ENCODE peak calls at places on chromosome 13, in five cellular contexts. Q is astrocyte of the cerebellum, O is dorsolateral prefrontal cortex, F is lower leg skin, K is fibroblast of lung. P is an unnamed sample.
A peak's percentile ranks its signal among the peaks of the same experiment; 100 is the strongest.

GRCh38 chr13:48242677-48243076 is 9.7 kb downstream of the ITM2B start:
- DNase-seq in Q (no peak), K (no peak), F (no peak), O (no peak), P (no peak)

GRCh38 chr13:20442798-20443381 is 82.8 kb downstream of the CRYL1 start:
- DNase-seq in O (no peak), F (no peak), Q (no peak), K (no peak), P (no peak)

GRCh38 chr13:92989301-92989700 is 237.3 kb upstream of the GPC6 start:
- DNase-seq in O (no peak), F (no peak), Q (no peak), K (no peak), P (no peak)

GRCh38 chr13:97506511-97506910 is 72.5 kb downstream of the RAP2A start:
- DNase-seq in Q (no peak), O (peak; percentile 45), F (no peak), K (peak; percentile 85), P (no peak)

GRCh38 chr13:35648109-35648508 is 171.6 kb upstream of the MAB21L1 start:
- DNase-seq in K (peak; percentile 53), F (no peak), Q (no peak), O (no peak), P (no peak)

GRCh38 chr13:113155982-113156655 is 2.3 kb upstream of the PROZ start:
- DNase-seq in O (peak; percentile 8), F (peak; percentile 77), K (no peak), Q (no peak), P (no peak)

GRCh38 chr13:97600438-97601080 is 166.6 kb downstream of the RAP2A start:
- DNase-seq in O (no peak), K (peak; percentile 86), Q (peak; percentile 33), F (no peak), P (peak; percentile 23)

GRCh38 chr13:42981853-42982252 is 10.2 kb downstream of the EPSTI1 start:
- DNase-seq in F (no peak), O (no peak), K (no peak), Q (no peak), P (no peak)

GRCh38 chr13:85864963-85865530 is 65.8 kb upstream of the SLITRK6 start:
- DNase-seq in O (no peak), Q (peak; percentile 0), K (peak; percentile 41), F (no peak), P (peak; percentile 4)

GRCh38 chr13:76865109-76865508 is 21.1 kb downstream of the KCTD12 start:
- DNase-seq in Q (no peak), O (no peak), F (no peak), K (no peak), P (no peak)

GRCh38 chr13:111614009-111614408 is 293.6 kb downstream of the TEX29 start:
- DNase-seq in K (no peak), Q (no peak), F (peak; percentile 70), O (no peak), P (no peak)

GRCh38 chr13:65966991-65967451 is 1263.1 kb downstream of the PCDH9 start:
- DNase-seq in F (no peak), O (no peak), Q (peak; percentile 6), K (peak; percentile 23), P (no peak)

GRCh38 chr13:48161530-48162179 is 66.8 kb upstream of the MED4 start:
- DNase-seq in Q (no peak), O (no peak), K (no peak), F (peak; percentile 91), P (no peak)

GRCh38 chr13:40172878-40173277 is 493.6 kb downstream of the FOXO1 start:
- DNase-seq in Q (no peak), O (no peak), F (no peak), K (no peak), P (no peak)

GRCh38 chr13:73715114-73715909 is 418.9 kb downstream of the KLF12 start:
- DNase-seq in O (no peak), Q (no peak), F (no peak), K (no peak), P (no peak)

GRCh38 chr13:50894042-50894441 is 15.5 kb upstream of the RNASEH2B start:
- DNase-seq in Q (no peak), O (no peak), F (no peak), K (no peak), P (no peak)

DNA sequence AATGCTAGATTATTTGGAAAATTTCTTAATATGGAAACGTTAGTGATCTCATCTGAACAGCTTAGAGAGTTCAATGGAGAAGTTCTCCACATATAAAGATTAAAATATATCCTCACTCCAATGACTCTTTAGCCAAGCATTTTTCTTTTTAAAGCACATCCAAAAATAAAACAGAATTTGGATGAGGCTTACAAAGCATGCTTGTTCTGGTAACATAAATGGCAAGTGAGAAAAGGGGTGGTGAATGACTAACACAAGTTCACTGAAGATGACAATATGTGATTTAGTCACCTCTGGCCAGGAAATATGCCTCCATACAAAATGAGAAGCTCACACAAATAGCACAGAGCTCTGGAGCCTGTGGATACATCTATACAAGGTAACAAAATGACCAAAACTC is 253.0 kb downstream of the PCDH20 start:
- DNase-seq in Q (peak; percentile 3), F (no peak), O (no peak), K (no peak), P (no peak)
- H3K4me3 ChIP-seq in Q (no peak overlapping the region), F (no peak overlapping the region), O (no peak overlapping the region), K (no peak overlapping the region), P (no peak overlapping the region)

GRCh38 chr13:94328336-94329041 is 151.0 kb downstream of the DCT start:
- DNase-seq in F (no peak), Q (no peak), O (no peak), K (no peak), P (no peak)

GRCh38 chr13:94329277-94329676 is 150.2 kb downstream of the DCT start:
- DNase-seq in F (no peak), Q (peak; percentile 83), K (peak; percentile 83), O (no peak), P (no peak)

GRCh38 chr13:94331281-94331680 is 148.2 kb downstream of the DCT start:
- DNase-seq in Q (no peak), O (no peak), F (no peak), K (no peak), P (no peak)

GRCh38 chr13:94330552-94331071 is 148.9 kb downstream of the DCT start:
- DNase-seq in O (no peak), F (no peak), K (no peak), Q (no peak), P (no peak)

GRCh38 chr13:94329754-94330551 is 149.5 kb downstream of the DCT start:
- DNase-seq in O (no peak), K (peak; percentile 97), F (no peak), Q (peak; percentile 90), P (peak; percentile 67)
- H3K4me3 ChIP-seq in O (no peak overlapping the region), K (no peak overlapping the region), F (no peak overlapping the region), Q (no peak overlapping the region), P (no peak overlapping the region)

GRCh38 chr13:58584610-58585009 is 953.1 kb downstream of the PCDH17 start:
- DNase-seq in Q (no peak), O (no peak), K (no peak), F (no peak), P (no peak)
- H3K4me3 ChIP-seq in Q (no peak overlapping the region), O (no peak overlapping the region), K (no peak overlapping the region), F (no peak overlapping the region), P (no peak overlapping the region)

DNA sequence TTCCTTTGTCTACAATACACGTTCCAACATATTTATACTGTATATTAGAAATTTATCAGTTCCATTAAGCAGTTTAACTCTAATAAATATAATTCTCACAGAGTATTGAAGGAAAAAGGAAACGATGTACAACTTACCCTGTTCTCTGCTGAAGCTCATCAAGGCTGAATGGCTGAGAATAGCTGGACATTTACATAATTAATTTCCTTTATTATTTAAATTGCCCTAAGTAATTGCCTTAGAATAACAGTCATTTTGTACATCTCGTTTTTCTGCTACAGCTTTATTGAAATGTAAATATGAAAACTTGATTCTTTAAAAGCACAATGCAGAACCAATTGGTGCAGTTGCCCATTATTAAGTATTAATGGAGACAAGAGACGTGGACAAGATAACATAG is 648.3 kb upstream of the ATXN8OS start:
- DNase-seq in F (no peak), K (no peak), Q (no peak), O (no peak), P (no peak)
- H3K4me3 ChIP-seq in F (no peak overlapping the region), K (no peak overlapping the region), Q (no peak overlapping the region), O (no peak overlapping the region), P (no peak overlapping the region)